ENCODE peak calls at places on chromosomes 13 and 19, in four cellular contexts. U is pons, O is right lobe of liver, J is AG10803. Z is an unnamed sample.

GRCh38 chr19:39111593-39112199 is 13.9 kb upstream of the PAK4 start:
- DNase-seq in J (no peak), O (no peak), U (no peak), Z (no peak)

GRCh38 chr19:10388957-10389356 is 8.6 kb upstream of the TYK2 start:
- DNase-seq in J (peak; percentile 66), U (peak; percentile 83), O (peak; percentile 81), Z (peak; percentile 46)

GRCh38 chr13:105908581-105908980 is 626.9 kb downstream of the EFNB2 start:
- DNase-seq in O (no peak), J (peak; percentile 13), U (no peak), Z (no peak)

GRCh38 chr19:15248648-15249559 is 16.7 kb upstream of the EPHX3 start:
- DNase-seq in U (peak; percentile 45), O (peak; percentile 82), J (peak; percentile 92), Z (peak; percentile 91)

GRCh38 chr13:68173111-68173510 is 943.0 kb upstream of the PCDH9 start:
- DNase-seq in J (no peak), U (no peak), O (no peak), Z (no peak)

GRCh38 chr19:38319421-38320258 is at the start of gene KCNK6:
- DNase-seq in O (peak; percentile 66), U (no peak), J (peak; percentile 15), Z (no peak)

GRCh38 chr13:98332691-98333090 is 155.6 kb upstream of the RNF113B start:
- DNase-seq in J (no peak), U (no peak), O (no peak), Z (no peak)

GRCh38 chr13:32829269-32829668 is 187.0 kb upstream of the KL start:
- DNase-seq in J (no peak), O (no peak), U (no peak), Z (no peak)

GRCh38 chr19:48364564-48365363 is 597 bp downstream of the SYNGR4 start:
- DNase-seq in U (no peak), O (no peak), J (no peak), Z (no peak)

GRCh38 chr13:95481051-95481775 is 71.3 kb upstream of the CLDN10 start:
- DNase-seq in U (no peak), O (no peak), J (no peak), Z (peak; percentile 21)

GRCh38 chr13:44972956-44973581 is 16.2 kb downstream of the NUFIP1 start:
- DNase-seq in U (peak; percentile 59), O (no peak), J (peak; percentile 30), Z (peak; percentile 22)

GRCh38 chr19:17491287-17491686 is 20.2 kb upstream of the PGLS start:
- DNase-seq in U (peak; percentile 78), J (peak; percentile 72), O (no peak), Z (no peak)

GRCh38 chr13:21297452-21297851 is 121.0 kb downstream of the MRPL57 start:
- DNase-seq in O (no peak), U (peak; percentile 60), J (peak; percentile 2), Z (no peak)

GRCh38 chr19:13347351-13347750 is 158.9 kb downstream of the CACNA1A start:
- DNase-seq in U (no peak), J (no peak), O (no peak), Z (no peak)

GRCh38 chr19:19594371-19594770 is 24.1 kb downstream of the PBX4 start:
- DNase-seq in U (no peak), J (no peak), O (no peak), Z (no peak)

GRCh38 chr13:25224151-25224550 is 52.1 kb upstream of the AMER2 start:
- DNase-seq in U (no peak), O (no peak), J (no peak), Z (no peak)

GRCh38 chr13:94640676-94641075 is 39.0 kb downstream of the GPR180 start:
- DNase-seq in U (no peak), J (peak; percentile 11), O (no peak), Z (no peak)